ENCODE peak calls at places on chromosomes 7 and 10, in five cellular contexts. One of them, this sample, is unnamed.

GRCh38 chr7:157993406-157994105 is 594.1 kb downstream of the PTPRN2 start:
- DNase-seq in myocyte: no peak
- DNase-seq in effector CD4-positive, alpha-beta T cell: no peak
- DNase-seq in anterior cingulate cortex: no peak
- DNase-seq in stimulated activated CD4-positive, alpha-beta T cell treated with anti-CD3 and anti-CD28 coated beads, Interleukin-4, amount 100 ng/mL, for 1 hour: no peak
- DNase-seq in this sample: no peak

GRCh38 chr10:7424315-7424714 is 13.5 kb upstream of the SFMBT2 start:
- DNase-seq in anterior cingulate cortex: no peak
- DNase-seq in effector CD4-positive, alpha-beta T cell: no peak
- DNase-seq in stimulated activated CD4-positive, alpha-beta T cell treated with anti-CD3 and anti-CD28 coated beads, Interleukin-4, amount 100 ng/mL, for 1 hour: no peak
- DNase-seq in myocyte: no peak
- DNase-seq in this sample: no peak

GRCh38 chr10:90458054-90458453 is 399.8 kb downstream of the HTR7 start:
- DNase-seq in stimulated activated CD4-positive, alpha-beta T cell treated with anti-CD3 and anti-CD28 coated beads, Interleukin-4, amount 100 ng/mL, for 1 hour: no peak
- DNase-seq in myocyte: no peak
- DNase-seq in anterior cingulate cortex: no peak
- DNase-seq in effector CD4-positive, alpha-beta T cell: no peak
- DNase-seq in this sample: no peak

GRCh38 chr7:159097661-159098423 is 46.8 kb downstream of the VIPR2 start:
- DNase-seq in anterior cingulate cortex: no peak
- DNase-seq in effector CD4-positive, alpha-beta T cell: no peak
- DNase-seq in stimulated activated CD4-positive, alpha-beta T cell treated with anti-CD3 and anti-CD28 coated beads, Interleukin-4, amount 100 ng/mL, for 1 hour: no peak
- DNase-seq in myocyte: peak
- DNase-seq in this sample: no peak

GRCh38 chr10:91162050-91162494 is 58.4 kb upstream of the PCGF5 start:
- DNase-seq in stimulated activated CD4-positive, alpha-beta T cell treated with anti-CD3 and anti-CD28 coated beads, Interleukin-4, amount 100 ng/mL, for 1 hour: peak
- DNase-seq in effector CD4-positive, alpha-beta T cell: no peak
- DNase-seq in myocyte: no peak
- DNase-seq in anterior cingulate cortex: no peak
- DNase-seq in this sample: peak

GRCh38 chr7:4724648-4725013 is 42.5 kb downstream of the FOXK1 start:
- DNase-seq in myocyte: peak
- DNase-seq in effector CD4-positive, alpha-beta T cell: no peak
- DNase-seq in anterior cingulate cortex: no peak
- DNase-seq in stimulated activated CD4-positive, alpha-beta T cell treated with anti-CD3 and anti-CD28 coated beads, Interleukin-4, amount 100 ng/mL, for 1 hour: no peak
- DNase-seq in this sample: no peak

GRCh38 chr10:89086801-89087513 is 96.4 kb downstream of the FAS start:
- DNase-seq in effector CD4-positive, alpha-beta T cell: no peak
- DNase-seq in anterior cingulate cortex: peak
- DNase-seq in myocyte: peak
- DNase-seq in stimulated activated CD4-positive, alpha-beta T cell treated with anti-CD3 and anti-CD28 coated beads, Interleukin-4, amount 100 ng/mL, for 1 hour: peak
- DNase-seq in this sample: peak

GRCh38 chr10:36725581-36726520 is 399.5 kb upstream of the ANKRD30A start:
- DNase-seq in myocyte: peak
- DNase-seq in anterior cingulate cortex: peak
- DNase-seq in effector CD4-positive, alpha-beta T cell: no peak
- DNase-seq in stimulated activated CD4-positive, alpha-beta T cell treated with anti-CD3 and anti-CD28 coated beads, Interleukin-4, amount 100 ng/mL, for 1 hour: no peak
- DNase-seq in this sample: peak

GRCh38 chr7:46752881-46753366 is 829.0 kb downstream of the TNS3 start:
- DNase-seq in effector CD4-positive, alpha-beta T cell: no peak
- DNase-seq in stimulated activated CD4-positive, alpha-beta T cell treated with anti-CD3 and anti-CD28 coated beads, Interleukin-4, amount 100 ng/mL, for 1 hour: no peak
- DNase-seq in anterior cingulate cortex: no peak
- DNase-seq in myocyte: peak
- DNase-seq in this sample: no peak

GRCh38 chr7:155568335-155568660 is 21.9 kb upstream of the CNPY1 start:
- DNase-seq in myocyte: no peak
- DNase-seq in stimulated activated CD4-positive, alpha-beta T cell treated with anti-CD3 and anti-CD28 coated beads, Interleukin-4, amount 100 ng/mL, for 1 hour: no peak
- DNase-seq in effector CD4-positive, alpha-beta T cell: no peak
- DNase-seq in anterior cingulate cortex: no peak
- DNase-seq in this sample: no peak

GRCh38 chr10:103197891-103198290 is 4.8 kb upstream of the NT5C2 start:
- DNase-seq in effector CD4-positive, alpha-beta T cell: no peak
- DNase-seq in stimulated activated CD4-positive, alpha-beta T cell treated with anti-CD3 and anti-CD28 coated beads, Interleukin-4, amount 100 ng/mL, for 1 hour: no peak
- DNase-seq in anterior cingulate cortex: no peak
- DNase-seq in myocyte: no peak
- DNase-seq in this sample: no peak

GRCh38 chr7:131302876-131303707 is 24.6 kb upstream of the MKLN1 start:
- DNase-seq in stimulated activated CD4-positive, alpha-beta T cell treated with anti-CD3 and anti-CD28 coated beads, Interleukin-4, amount 100 ng/mL, for 1 hour: peak
- DNase-seq in myocyte: no peak
- DNase-seq in effector CD4-positive, alpha-beta T cell: no peak
- DNase-seq in anterior cingulate cortex: peak
- DNase-seq in this sample: peak

GRCh38 chr7:132249591-132249971 is 326.7 kb downstream of the PLXNA4 start:
- DNase-seq in anterior cingulate cortex: no peak
- DNase-seq in stimulated activated CD4-positive, alpha-beta T cell treated with anti-CD3 and anti-CD28 coated beads, Interleukin-4, amount 100 ng/mL, for 1 hour: no peak
- DNase-seq in myocyte: no peak
- DNase-seq in effector CD4-positive, alpha-beta T cell: no peak
- DNase-seq in this sample: peak

GRCh38 chr10:133258818-133259602 is 17.7 kb downstream of the ADAM8 start:
- DNase-seq in effector CD4-positive, alpha-beta T cell: peak
- DNase-seq in anterior cingulate cortex: peak
- DNase-seq in myocyte: peak
- DNase-seq in stimulated activated CD4-positive, alpha-beta T cell treated with anti-CD3 and anti-CD28 coated beads, Interleukin-4, amount 100 ng/mL, for 1 hour: peak
- DNase-seq in this sample: peak